ENCODE peak calls at places on chromosome 6, in ten cellular contexts. One of them, this sample, is unnamed.

GRCh38 chr6:81696505-81696904 is 56.0 kb downstream of the TENT5A start:
- DNase-seq in psoas muscle: no peak
- DNase-seq in CD8-positive, alpha-beta memory T cell: no peak
- DNase-seq in GM23338: peak; percentile 8
- DNase-seq in H9: no peak
- DNase-seq in right cardiac atrium: no peak
- DNase-seq in RWPE1: no peak
- DNase-seq in heart left ventricle: no peak
- DNase-seq in mesenchymal stem cell: peak; percentile 14
- DNase-seq in cardiac muscle cell: no peak
- DNase-seq in this sample: no peak

GRCh38 chr6:144953552-144954240 is 668.6 kb downstream of the UTRN start:
- DNase-seq in psoas muscle: no peak
- DNase-seq in CD8-positive, alpha-beta memory T cell: no peak
- DNase-seq in GM23338: no peak
- DNase-seq in H9: no peak
- DNase-seq in right cardiac atrium: no peak
- DNase-seq in RWPE1: peak; percentile 32
- DNase-seq in heart left ventricle: no peak
- DNase-seq in mesenchymal stem cell: no peak
- DNase-seq in cardiac muscle cell: no peak
- DNase-seq in this sample: no peak

GRCh38 chr6:11876934-11877433 is 98.4 kb upstream of the ADTRP start:
- DNase-seq in psoas muscle: no peak
- DNase-seq in CD8-positive, alpha-beta memory T cell: no peak
- DNase-seq in GM23338: no peak
- DNase-seq in H9: no peak
- DNase-seq in right cardiac atrium: no peak
- DNase-seq in RWPE1: no peak
- DNase-seq in heart left ventricle: no peak
- DNase-seq in mesenchymal stem cell: no peak
- DNase-seq in cardiac muscle cell: no peak
- DNase-seq in this sample: no peak

GRCh38 chr6:133298335-133298734 is 57.2 kb downstream of the EYA4 start:
- DNase-seq in psoas muscle: no peak
- DNase-seq in CD8-positive, alpha-beta memory T cell: no peak
- DNase-seq in GM23338: no peak
- DNase-seq in H9: no peak
- DNase-seq in right cardiac atrium: no peak
- DNase-seq in RWPE1: no peak
- DNase-seq in heart left ventricle: no peak
- DNase-seq in mesenchymal stem cell: no peak
- DNase-seq in cardiac muscle cell: no peak
- DNase-seq in this sample: no peak

GRCh38 chr6:34202329-34203201 is 34.1 kb upstream of the HMGA1 start:
- DNase-seq in psoas muscle: no peak
- DNase-seq in CD8-positive, alpha-beta memory T cell: no peak
- DNase-seq in GM23338: peak; percentile 43
- DNase-seq in H9: peak; percentile 92
- DNase-seq in right cardiac atrium: no peak
- DNase-seq in RWPE1: no peak
- DNase-seq in heart left ventricle: no peak
- DNase-seq in mesenchymal stem cell: peak; percentile 21
- DNase-seq in cardiac muscle cell: no peak
- DNase-seq in this sample: no peak

GRCh38 chr6:3211681-3212080 is 15.8 kb downstream of the TUBB2B start:
- DNase-seq in psoas muscle: no peak
- DNase-seq in CD8-positive, alpha-beta memory T cell: no peak
- DNase-seq in GM23338: no peak
- DNase-seq in H9: no peak
- DNase-seq in right cardiac atrium: peak; percentile 29
- DNase-seq in RWPE1: no peak
- DNase-seq in heart left ventricle: no peak
- DNase-seq in mesenchymal stem cell: no peak
- DNase-seq in cardiac muscle cell: no peak
- DNase-seq in this sample: no peak

GRCh38 chr6:31559958-31560696 is 12.0 kb upstream of the LTA start:
- DNase-seq in psoas muscle: peak; percentile 62
- DNase-seq in CD8-positive, alpha-beta memory T cell: peak; percentile 64
- DNase-seq in GM23338: peak; percentile 15
- DNase-seq in H9: no peak
- DNase-seq in right cardiac atrium: peak; percentile 75
- DNase-seq in RWPE1: peak; percentile 65
- DNase-seq in heart left ventricle: peak; percentile 74
- DNase-seq in mesenchymal stem cell: peak; percentile 80
- DNase-seq in cardiac muscle cell: no peak
- DNase-seq in this sample: peak; percentile 65

GRCh38 chr6:1720620-1721322 is 111.1 kb downstream of the FOXC1 start:
- DNase-seq in psoas muscle: no peak
- DNase-seq in CD8-positive, alpha-beta memory T cell: no peak
- DNase-seq in GM23338: peak; percentile 64
- DNase-seq in H9: peak; percentile 50
- DNase-seq in right cardiac atrium: no peak
- DNase-seq in RWPE1: no peak
- DNase-seq in heart left ventricle: no peak
- DNase-seq in mesenchymal stem cell: no peak
- DNase-seq in cardiac muscle cell: peak; percentile 15
- DNase-seq in this sample: no peak

GRCh38 chr6:104585646-104586045 is 274.1 kb downstream of the HACE1 start:
- DNase-seq in psoas muscle: no peak
- DNase-seq in CD8-positive, alpha-beta memory T cell: no peak
- DNase-seq in GM23338: no peak
- DNase-seq in H9: no peak
- DNase-seq in right cardiac atrium: no peak
- DNase-seq in RWPE1: no peak
- DNase-seq in heart left ventricle: no peak
- DNase-seq in mesenchymal stem cell: no peak
- DNase-seq in cardiac muscle cell: no peak
- DNase-seq in this sample: no peak

GRCh38 chr6:56863366-56863765 is 91.5 kb upstream of the BEND6 start:
- DNase-seq in psoas muscle: no peak
- DNase-seq in CD8-positive, alpha-beta memory T cell: no peak
- DNase-seq in GM23338: no peak
- DNase-seq in H9: no peak
- DNase-seq in right cardiac atrium: no peak
- DNase-seq in RWPE1: peak; percentile 89
- DNase-seq in heart left ventricle: no peak
- DNase-seq in mesenchymal stem cell: peak; percentile 75
- DNase-seq in cardiac muscle cell: no peak
- DNase-seq in this sample: no peak

GRCh38 chr6:109052015-109052651 is 42.5 kb downstream of the SESN1 start:
- DNase-seq in psoas muscle: no peak
- DNase-seq in CD8-positive, alpha-beta memory T cell: no peak
- DNase-seq in GM23338: no peak
- DNase-seq in H9: no peak
- DNase-seq in right cardiac atrium: no peak
- DNase-seq in RWPE1: no peak
- DNase-seq in heart left ventricle: no peak
- DNase-seq in mesenchymal stem cell: no peak
- DNase-seq in cardiac muscle cell: no peak
- DNase-seq in this sample: no peak

GRCh38 chr6:110874880-110875547 is 429 bp downstream of the AMD1 start:
- DNase-seq in psoas muscle: no peak
- DNase-seq in CD8-positive, alpha-beta memory T cell: peak; percentile 74
- DNase-seq in GM23338: no peak
- DNase-seq in H9: no peak
- DNase-seq in right cardiac atrium: peak; percentile 20
- DNase-seq in RWPE1: peak; percentile 26
- DNase-seq in heart left ventricle: no peak
- DNase-seq in mesenchymal stem cell: no peak
- DNase-seq in cardiac muscle cell: no peak
- DNase-seq in this sample: peak; percentile 45

GRCh38 chr6:27518881-27519795 is 46.2 kb upstream of the ZNF184 start:
- DNase-seq in psoas muscle: peak; percentile 45
- DNase-seq in CD8-positive, alpha-beta memory T cell: peak; percentile 65
- DNase-seq in GM23338: peak; percentile 86
- DNase-seq in H9: peak; percentile 71
- DNase-seq in right cardiac atrium: peak; percentile 56
- DNase-seq in RWPE1: peak; percentile 66
- DNase-seq in heart left ventricle: peak; percentile 65
- DNase-seq in mesenchymal stem cell: peak; percentile 93
- DNase-seq in cardiac muscle cell: peak; percentile 75
- DNase-seq in this sample: peak; percentile 72

GRCh38 chr6:16239090-16239797 is 857 bp downstream of the GMPR start:
- DNase-seq in psoas muscle: peak; percentile 83
- DNase-seq in CD8-positive, alpha-beta memory T cell: no peak
- DNase-seq in GM23338: peak; percentile 48
- DNase-seq in H9: no peak
- DNase-seq in right cardiac atrium: peak; percentile 69
- DNase-seq in RWPE1: peak; percentile 30
- DNase-seq in heart left ventricle: peak; percentile 88
- DNase-seq in mesenchymal stem cell: peak; percentile 69
- DNase-seq in cardiac muscle cell: peak; percentile 48
- DNase-seq in this sample: no peak

GRCh38 chr6:2542858-2543218 is 207.9 kb downstream of the MYLK4 start:
- DNase-seq in psoas muscle: no peak
- DNase-seq in CD8-positive, alpha-beta memory T cell: no peak
- DNase-seq in GM23338: no peak
- DNase-seq in H9: no peak
- DNase-seq in right cardiac atrium: no peak
- DNase-seq in RWPE1: no peak
- DNase-seq in heart left ventricle: no peak
- DNase-seq in mesenchymal stem cell: peak; percentile 45
- DNase-seq in cardiac muscle cell: no peak
- DNase-seq in this sample: peak; percentile 18

DNA sequence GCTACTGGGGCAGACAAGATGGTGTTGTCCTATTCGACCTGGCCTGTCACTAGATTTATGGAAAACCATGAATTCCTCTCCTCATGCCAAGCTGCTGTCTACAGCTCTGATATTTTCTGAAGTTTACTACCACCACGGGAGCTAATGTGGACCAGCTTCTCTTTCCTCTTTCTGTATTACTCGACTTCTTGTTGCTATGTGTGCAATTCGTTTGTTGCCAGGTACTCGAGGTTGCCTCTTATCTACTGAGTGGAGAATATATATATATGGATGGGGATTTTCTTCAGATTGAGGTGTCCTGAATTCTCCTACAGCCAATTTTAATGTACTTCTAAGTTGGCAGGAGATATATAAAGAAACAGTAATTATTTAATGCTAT is 34.7 kb downstream of the MAN1A1 start:
- DNase-seq in psoas muscle: no peak
- DNase-seq in CD8-positive, alpha-beta memory T cell: no peak
- DNase-seq in GM23338: no peak
- DNase-seq in H9: no peak
- DNase-seq in right cardiac atrium: no peak
- DNase-seq in RWPE1: no peak
- DNase-seq in heart left ventricle: no peak
- DNase-seq in mesenchymal stem cell: no peak
- DNase-seq in cardiac muscle cell: no peak
- DNase-seq in this sample: no peak
- H3K27ac ChIP-seq in psoas muscle: no peak overlapping the region
- H3K27ac ChIP-seq in CD8-positive, alpha-beta memory T cell: peak overlapping the region; percentile 69
- H3K27ac ChIP-seq in GM23338: no peak overlapping the region
- H3K27ac ChIP-seq in H9: no peak overlapping the region
- H3K27ac ChIP-seq in right cardiac atrium: peak overlapping the region; percentile 26
- H3K27ac ChIP-seq in RWPE1: no peak overlapping the region
- H3K27ac ChIP-seq in heart left ventricle: no peak overlapping the region
- H3K27ac ChIP-seq in mesenchymal stem cell: no peak overlapping the region
- H3K27ac ChIP-seq in cardiac muscle cell: peak overlapping the region; percentile 90
- H3K27ac ChIP-seq in this sample: peak overlapping the region; percentile 37

GRCh38 chr6:125074120-125074519 is 79.5 kb upstream of the TPD52L1 start:
- DNase-seq in psoas muscle: no peak
- DNase-seq in CD8-positive, alpha-beta memory T cell: no peak
- DNase-seq in GM23338: no peak
- DNase-seq in H9: no peak
- DNase-seq in right cardiac atrium: no peak
- DNase-seq in RWPE1: no peak
- DNase-seq in heart left ventricle: no peak
- DNase-seq in mesenchymal stem cell: no peak
- DNase-seq in cardiac muscle cell: no peak
- DNase-seq in this sample: no peak
- H3K27ac ChIP-seq in psoas muscle: no peak overlapping the region
- H3K27ac ChIP-seq in CD8-positive, alpha-beta memory T cell: no peak overlapping the region
- H3K27ac ChIP-seq in GM23338: no peak overlapping the region
- H3K27ac ChIP-seq in H9: no peak overlapping the region
- H3K27ac ChIP-seq in right cardiac atrium: no peak overlapping the region
- H3K27ac ChIP-seq in RWPE1: no peak overlapping the region
- H3K27ac ChIP-seq in heart left ventricle: no peak overlapping the region
- H3K27ac ChIP-seq in mesenchymal stem cell: no peak overlapping the region
- H3K27ac ChIP-seq in cardiac muscle cell: no peak overlapping the region
- H3K27ac ChIP-seq in this sample: no peak overlapping the region

DNA sequence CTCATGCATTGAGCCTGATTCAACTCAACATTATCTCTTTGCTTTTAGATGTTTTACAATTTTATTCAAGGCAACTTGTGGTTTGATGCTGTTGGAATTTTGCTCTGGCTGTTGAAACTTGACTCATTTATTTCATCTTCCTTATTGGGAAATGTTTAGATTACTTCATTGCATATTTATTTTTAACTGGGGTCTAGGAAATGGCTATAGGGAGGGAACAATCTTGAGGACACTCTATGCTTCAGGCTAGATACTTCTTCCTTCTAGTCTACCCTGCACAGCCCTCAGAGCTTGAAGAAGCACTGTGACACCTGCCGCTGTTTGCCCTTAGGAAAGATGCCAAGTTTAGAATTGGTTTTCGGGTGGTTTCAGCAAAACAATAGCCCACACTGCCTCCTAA is 183.4 kb downstream of the ADGRG6 start:
- DNase-seq in psoas muscle: no peak
- DNase-seq in CD8-positive, alpha-beta memory T cell: no peak
- DNase-seq in GM23338: no peak
- DNase-seq in H9: no peak
- DNase-seq in right cardiac atrium: no peak
- DNase-seq in RWPE1: no peak
- DNase-seq in heart left ventricle: no peak
- DNase-seq in mesenchymal stem cell: peak; percentile 26
- DNase-seq in cardiac muscle cell: no peak
- DNase-seq in this sample: no peak
- H3K27ac ChIP-seq in psoas muscle: no peak overlapping the region
- H3K27ac ChIP-seq in CD8-positive, alpha-beta memory T cell: no peak overlapping the region
- H3K27ac ChIP-seq in GM23338: no peak overlapping the region
- H3K27ac ChIP-seq in H9: no peak overlapping the region
- H3K27ac ChIP-seq in right cardiac atrium: no peak overlapping the region
- H3K27ac ChIP-seq in RWPE1: no peak overlapping the region
- H3K27ac ChIP-seq in heart left ventricle: no peak overlapping the region
- H3K27ac ChIP-seq in mesenchymal stem cell: no peak overlapping the region
- H3K27ac ChIP-seq in cardiac muscle cell: no peak overlapping the region
- H3K27ac ChIP-seq in this sample: no peak overlapping the region

DNA sequence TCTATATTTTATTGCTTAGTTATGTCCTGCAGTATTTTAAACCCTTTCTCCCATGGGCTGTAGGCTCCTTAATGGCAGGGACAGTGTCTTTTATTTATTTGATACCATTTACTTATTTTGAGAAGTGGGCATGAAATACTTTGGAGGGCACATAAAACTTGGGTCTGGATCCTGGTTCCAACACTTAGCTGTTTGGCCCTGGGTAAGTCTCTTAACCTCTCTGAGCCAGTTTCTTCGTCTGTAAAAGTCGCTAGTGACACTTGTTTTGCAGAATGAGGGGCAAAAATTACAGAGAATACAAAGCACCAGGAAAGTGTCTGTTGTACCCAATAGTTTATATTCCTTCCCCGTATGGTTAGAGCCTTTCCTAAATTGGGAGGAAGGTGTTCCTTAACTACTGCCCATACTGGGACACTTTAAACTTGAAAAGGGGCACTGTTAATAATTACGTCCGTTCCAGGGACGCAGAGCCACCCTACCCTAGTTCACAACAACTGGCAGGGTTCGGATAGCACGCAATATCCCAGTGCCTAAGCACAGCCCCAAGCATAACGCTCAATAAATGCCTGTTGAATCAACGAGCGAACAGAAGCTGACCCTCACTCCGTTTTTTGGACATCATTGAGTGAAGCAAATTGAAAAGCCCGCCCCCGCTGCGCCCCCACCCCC is 6.0 kb upstream of the ARMC12 start:
- DNase-seq in psoas muscle: no peak
- DNase-seq in CD8-positive, alpha-beta memory T cell: no peak
- DNase-seq in GM23338: no peak
- DNase-seq in H9: no peak
- DNase-seq in right cardiac atrium: peak; percentile 35
- DNase-seq in RWPE1: no peak
- DNase-seq in heart left ventricle: no peak
- DNase-seq in mesenchymal stem cell: no peak
- DNase-seq in cardiac muscle cell: no peak
- DNase-seq in this sample: no peak
- H3K27ac ChIP-seq in psoas muscle: peak overlapping the region; percentile 99
- H3K27ac ChIP-seq in CD8-positive, alpha-beta memory T cell: peak overlapping the region; percentile 60
- H3K27ac ChIP-seq in GM23338: peak overlapping the region; percentile 78
- H3K27ac ChIP-seq in H9: no peak overlapping the region
- H3K27ac ChIP-seq in right cardiac atrium: peak overlapping the region; percentile 100
- H3K27ac ChIP-seq in RWPE1: peak overlapping the region; percentile 100
- H3K27ac ChIP-seq in heart left ventricle: peak overlapping the region; percentile 99
- H3K27ac ChIP-seq in mesenchymal stem cell: peak overlapping the region; percentile 64
- H3K27ac ChIP-seq in cardiac muscle cell: peak overlapping the region; percentile 74
- H3K27ac ChIP-seq in this sample: peak overlapping the region; percentile 67